ENCODE peak calls at places on chromosome 15, in eight cellular contexts. One of them, this sample, is unnamed.

GRCh38 chr15:98076021-98076816 is 115.7 kb downstream of the ARRDC4 start:
- DNase-seq in ELR: no peak
- DNase-seq in posterior vena cava: peak
- DNase-seq in EL: no peak
- DNase-seq in RPMI8226: peak
- DNase-seq in HepG2: no peak
- DNase-seq in HFFc6: no peak
- DNase-seq in NCI-H2081: no peak
- DNase-seq in this sample: peak

GRCh38 chr15:54120949-54121463 is 142.8 kb downstream of the UNC13C start:
- DNase-seq in HFFc6: no peak
- DNase-seq in RPMI8226: no peak
- DNase-seq in posterior vena cava: no peak
- DNase-seq in HepG2: no peak
- DNase-seq in EL: no peak
- DNase-seq in ELR: no peak
- DNase-seq in NCI-H2081: no peak
- DNase-seq in this sample: no peak

GRCh38 chr15:81311834-81312459 is 12.0 kb downstream of the STARD5 start:
- DNase-seq in ELR: peak
- DNase-seq in RPMI8226: no peak
- DNase-seq in NCI-H2081: no peak
- DNase-seq in posterior vena cava: no peak
- DNase-seq in HepG2: no peak
- DNase-seq in EL: no peak
- DNase-seq in HFFc6: peak
- DNase-seq in this sample: no peak

GRCh38 chr15:67006089-67007065 is 59.0 kb upstream of the SMAD3 start:
- DNase-seq in EL: no peak
- DNase-seq in HepG2: no peak
- DNase-seq in posterior vena cava: no peak
- DNase-seq in NCI-H2081: no peak
- DNase-seq in RPMI8226: no peak
- DNase-seq in HFFc6: no peak
- DNase-seq in ELR: no peak
- DNase-seq in this sample: no peak

GRCh38 chr15:79376383-79376782 is 55.8 kb upstream of the MINAR1 start:
- DNase-seq in RPMI8226: no peak
- DNase-seq in NCI-H2081: no peak
- DNase-seq in ELR: no peak
- DNase-seq in EL: no peak
- DNase-seq in HepG2: no peak
- DNase-seq in HFFc6: no peak
- DNase-seq in posterior vena cava: no peak
- DNase-seq in this sample: no peak

GRCh38 chr15:51088585-51088984 is 6.1 kb downstream of the TNFAIP8L3 start:
- DNase-seq in posterior vena cava: no peak
- DNase-seq in EL: no peak
- DNase-seq in HFFc6: no peak
- DNase-seq in RPMI8226: no peak
- DNase-seq in HepG2: no peak
- DNase-seq in ELR: no peak
- DNase-seq in NCI-H2081: no peak
- DNase-seq in this sample: no peak

GRCh38 chr15:77565516-77565915 is 67.2 kb downstream of the LINGO1 start:
- DNase-seq in posterior vena cava: no peak
- DNase-seq in NCI-H2081: no peak
- DNase-seq in HepG2: no peak
- DNase-seq in HFFc6: no peak
- DNase-seq in RPMI8226: no peak
- DNase-seq in ELR: no peak
- DNase-seq in EL: no peak
- DNase-seq in this sample: no peak

GRCh38 chr15:62972814-62973213 is 69.7 kb upstream of the TPM1 start:
- DNase-seq in posterior vena cava: no peak
- DNase-seq in HepG2: no peak
- DNase-seq in ELR: peak
- DNase-seq in EL: peak
- DNase-seq in HFFc6: peak
- DNase-seq in NCI-H2081: no peak
- DNase-seq in RPMI8226: no peak
- DNase-seq in this sample: peak

GRCh38 chr15:56759450-56759845 is 26.1 kb upstream of the ZNF280D start:
- DNase-seq in RPMI8226: no peak
- DNase-seq in HFFc6: peak
- DNase-seq in posterior vena cava: no peak
- DNase-seq in ELR: peak
- DNase-seq in HepG2: no peak
- DNase-seq in EL: peak
- DNase-seq in NCI-H2081: no peak
- DNase-seq in this sample: peak

GRCh38 chr15:67144609-67145306 is 79.4 kb downstream of the SMAD3 start:
- DNase-seq in RPMI8226: no peak
- DNase-seq in posterior vena cava: peak
- DNase-seq in EL: peak
- DNase-seq in HFFc6: no peak
- DNase-seq in NCI-H2081: no peak
- DNase-seq in ELR: peak
- DNase-seq in HepG2: no peak
- DNase-seq in this sample: no peak

GRCh38 chr15:45763170-45763869 is 128.5 kb downstream of the SQOR start:
- DNase-seq in RPMI8226: no peak
- DNase-seq in EL: no peak
- DNase-seq in HepG2: no peak
- DNase-seq in ELR: no peak
- DNase-seq in HFFc6: no peak
- DNase-seq in posterior vena cava: no peak
- DNase-seq in NCI-H2081: peak
- DNase-seq in this sample: no peak

GRCh38 chr15:25091421-25092158 is 136.8 kb downstream of the SNRPN start:
- DNase-seq in HepG2: no peak
- DNase-seq in HFFc6: no peak
- DNase-seq in EL: no peak
- DNase-seq in posterior vena cava: no peak
- DNase-seq in NCI-H2081: no peak
- DNase-seq in RPMI8226: no peak
- DNase-seq in ELR: no peak
- DNase-seq in this sample: no peak

GRCh38 chr15:29435811-29436210 is 166.2 kb upstream of the NSMCE3 start:
- DNase-seq in NCI-H2081: no peak
- DNase-seq in RPMI8226: no peak
- DNase-seq in HFFc6: no peak
- DNase-seq in HepG2: no peak
- DNase-seq in EL: peak
- DNase-seq in ELR: no peak
- DNase-seq in posterior vena cava: no peak
- DNase-seq in this sample: no peak

GRCh38 chr15:52370010-52370409 is 74.4 kb upstream of the MYO5C start:
- DNase-seq in posterior vena cava: no peak
- DNase-seq in ELR: peak
- DNase-seq in RPMI8226: no peak
- DNase-seq in NCI-H2081: no peak
- DNase-seq in HFFc6: peak
- DNase-seq in HepG2: no peak
- DNase-seq in EL: peak
- DNase-seq in this sample: no peak

GRCh38 chr15:82122754-82123400 is 77.1 kb upstream of the MEX3B start:
- DNase-seq in RPMI8226: no peak
- DNase-seq in HepG2: no peak
- DNase-seq in posterior vena cava: peak
- DNase-seq in EL: peak
- DNase-seq in ELR: peak
- DNase-seq in HFFc6: peak
- DNase-seq in NCI-H2081: no peak
- DNase-seq in this sample: peak

GRCh38 chr15:74397239-74398068 is 30.0 kb upstream of the CYP11A1 start:
- DNase-seq in NCI-H2081: no peak
- DNase-seq in ELR: no peak
- DNase-seq in HepG2: no peak
- DNase-seq in posterior vena cava: no peak
- DNase-seq in RPMI8226: peak
- DNase-seq in HFFc6: no peak
- DNase-seq in EL: no peak
- DNase-seq in this sample: no peak

GRCh38 chr15:100468265-100468664 is 60.5 kb downstream of the CERS3 start:
- DNase-seq in RPMI8226: no peak
- DNase-seq in HepG2: no peak
- DNase-seq in HFFc6: no peak
- DNase-seq in NCI-H2081: no peak
- DNase-seq in ELR: peak
- DNase-seq in posterior vena cava: no peak
- DNase-seq in EL: peak
- DNase-seq in this sample: no peak

GRCh38 chr15:89693696-89694095 is 3.1 kb downstream of the WDR93 start:
- DNase-seq in NCI-H2081: no peak
- DNase-seq in HepG2: no peak
- DNase-seq in posterior vena cava: no peak
- DNase-seq in HFFc6: peak
- DNase-seq in EL: no peak
- DNase-seq in ELR: peak
- DNase-seq in RPMI8226: no peak
- DNase-seq in this sample: no peak

GRCh38 chr15:34583399-34584320 is at the start of gene GOLGA8B:
- DNase-seq in ELR: peak
- DNase-seq in RPMI8226: peak
- DNase-seq in NCI-H2081: peak
- DNase-seq in HFFc6: peak
- DNase-seq in EL: peak
- DNase-seq in posterior vena cava: peak
- DNase-seq in HepG2: peak
- DNase-seq in this sample: peak

GRCh38 chr15:29233566-29233965 is 36.1 kb downstream of the NSMCE3 start:
- DNase-seq in NCI-H2081: no peak
- DNase-seq in EL: no peak
- DNase-seq in HFFc6: no peak
- DNase-seq in posterior vena cava: no peak
- DNase-seq in HepG2: no peak
- DNase-seq in RPMI8226: no peak
- DNase-seq in ELR: peak
- DNase-seq in this sample: no peak

GRCh38 chr15:27696530-27696929 is 402.6 kb downstream of the OCA2 start:
- DNase-seq in RPMI8226: no peak
- DNase-seq in posterior vena cava: no peak
- DNase-seq in HepG2: no peak
- DNase-seq in ELR: no peak
- DNase-seq in NCI-H2081: no peak
- DNase-seq in HFFc6: no peak
- DNase-seq in EL: no peak
- DNase-seq in this sample: no peak

GRCh38 chr15:72536506-72536905 is 62.4 kb downstream of the ARIH1 start:
- DNase-seq in posterior vena cava: no peak
- DNase-seq in EL: no peak
- DNase-seq in RPMI8226: no peak
- DNase-seq in HepG2: no peak
- DNase-seq in NCI-H2081: no peak
- DNase-seq in ELR: no peak
- DNase-seq in HFFc6: no peak
- DNase-seq in this sample: no peak

This sample was measured in adipocyte.